ENCODE peak calls at places on chromosome 14, in ten cellular contexts. One of them, this sample, is unnamed.

GRCh38 chr14:38662781-38663180 is 406.9 kb upstream of the CLEC14A start:
- DNase-seq in cardiac fibroblast: no peak
- DNase-seq in CD4-positive, alpha-beta T cell: no peak
- DNase-seq in thyroid gland: no peak
- DNase-seq in B cell: no peak
- DNase-seq in GM13976: no peak
- DNase-seq in thoracic aorta: no peak
- DNase-seq in dorsolateral prefrontal cortex: no peak
- DNase-seq in psoas muscle: no peak
- DNase-seq in fibroblast of pulmonary artery: no peak
- DNase-seq in this sample: no peak

GRCh38 chr14:89466460-89466859 is 49.4 kb upstream of the FOXN3 start:
- DNase-seq in thyroid gland: no peak
- DNase-seq in cardiac fibroblast: no peak
- DNase-seq in fibroblast of pulmonary artery: no peak
- DNase-seq in dorsolateral prefrontal cortex: peak; percentile 29
- DNase-seq in B cell: no peak
- DNase-seq in psoas muscle: no peak
- DNase-seq in CD4-positive, alpha-beta T cell: no peak
- DNase-seq in thoracic aorta: no peak
- DNase-seq in GM13976: peak; percentile 42
- DNase-seq in this sample: peak; percentile 30

GRCh38 chr14:65422093-65422834 is 9.7 kb downstream of the FUT8 start:
- DNase-seq in CD4-positive, alpha-beta T cell: no peak
- DNase-seq in cardiac fibroblast: no peak
- DNase-seq in GM13976: no peak
- DNase-seq in thoracic aorta: no peak
- DNase-seq in fibroblast of pulmonary artery: no peak
- DNase-seq in thyroid gland: no peak
- DNase-seq in B cell: no peak
- DNase-seq in dorsolateral prefrontal cortex: no peak
- DNase-seq in psoas muscle: no peak
- DNase-seq in this sample: no peak

GRCh38 chr14:51242545-51243490 is 2.8 kb downstream of the TMX1 start:
- DNase-seq in dorsolateral prefrontal cortex: no peak
- DNase-seq in psoas muscle: no peak
- DNase-seq in GM13976: no peak
- DNase-seq in cardiac fibroblast: no peak
- DNase-seq in B cell: no peak
- DNase-seq in fibroblast of pulmonary artery: no peak
- DNase-seq in thoracic aorta: no peak
- DNase-seq in CD4-positive, alpha-beta T cell: no peak
- DNase-seq in thyroid gland: no peak
- DNase-seq in this sample: no peak

GRCh38 chr14:33528655-33529054 is 422.2 kb downstream of the EGLN3 start:
- DNase-seq in GM13976: no peak
- DNase-seq in thyroid gland: no peak
- DNase-seq in cardiac fibroblast: no peak
- DNase-seq in dorsolateral prefrontal cortex: no peak
- DNase-seq in thoracic aorta: no peak
- DNase-seq in fibroblast of pulmonary artery: no peak
- DNase-seq in B cell: no peak
- DNase-seq in psoas muscle: no peak
- DNase-seq in CD4-positive, alpha-beta T cell: no peak
- DNase-seq in this sample: no peak

GRCh38 chr14:29548948-29549370 is 378.7 kb downstream of the PRKD1 start:
- DNase-seq in B cell: peak; percentile 9
- DNase-seq in thyroid gland: no peak
- DNase-seq in cardiac fibroblast: peak; percentile 88
- DNase-seq in thoracic aorta: no peak
- DNase-seq in dorsolateral prefrontal cortex: no peak
- DNase-seq in GM13976: peak; percentile 40
- DNase-seq in psoas muscle: no peak
- DNase-seq in CD4-positive, alpha-beta T cell: no peak
- DNase-seq in fibroblast of pulmonary artery: peak; percentile 84
- DNase-seq in this sample: peak; percentile 27

GRCh38 chr14:52824479-52824878 is 33.1 kb upstream of the GNPNAT1 start:
- DNase-seq in fibroblast of pulmonary artery: no peak
- DNase-seq in dorsolateral prefrontal cortex: no peak
- DNase-seq in psoas muscle: no peak
- DNase-seq in B cell: no peak
- DNase-seq in CD4-positive, alpha-beta T cell: no peak
- DNase-seq in cardiac fibroblast: peak; percentile 57
- DNase-seq in GM13976: no peak
- DNase-seq in thyroid gland: no peak
- DNase-seq in thoracic aorta: no peak
- DNase-seq in this sample: no peak

GRCh38 chr14:93954900-93955891 is 21.2 kb downstream of the ASB2 start:
- DNase-seq in fibroblast of pulmonary artery: no peak
- DNase-seq in psoas muscle: no peak
- DNase-seq in cardiac fibroblast: no peak
- DNase-seq in dorsolateral prefrontal cortex: no peak
- DNase-seq in CD4-positive, alpha-beta T cell: peak; percentile 32
- DNase-seq in thyroid gland: no peak
- DNase-seq in thoracic aorta: no peak
- DNase-seq in GM13976: peak; percentile 77
- DNase-seq in B cell: peak; percentile 78
- DNase-seq in this sample: peak; percentile 73

GRCh38 chr14:68373847-68374582 is 418.9 kb downstream of the ZFP36L1 start:
- DNase-seq in thyroid gland: no peak
- DNase-seq in GM13976: no peak
- DNase-seq in dorsolateral prefrontal cortex: no peak
- DNase-seq in CD4-positive, alpha-beta T cell: no peak
- DNase-seq in psoas muscle: no peak
- DNase-seq in fibroblast of pulmonary artery: no peak
- DNase-seq in B cell: no peak
- DNase-seq in cardiac fibroblast: no peak
- DNase-seq in thoracic aorta: no peak
- DNase-seq in this sample: no peak

GRCh38 chr14:68376067-68376810 is 416.6 kb downstream of the ZFP36L1 start:
- DNase-seq in thyroid gland: no peak
- DNase-seq in psoas muscle: no peak
- DNase-seq in dorsolateral prefrontal cortex: no peak
- DNase-seq in CD4-positive, alpha-beta T cell: no peak
- DNase-seq in GM13976: no peak
- DNase-seq in fibroblast of pulmonary artery: no peak
- DNase-seq in cardiac fibroblast: no peak
- DNase-seq in B cell: no peak
- DNase-seq in thoracic aorta: no peak
- DNase-seq in this sample: no peak

GRCh38 chr14:68373124-68373646 is 419.7 kb downstream of the ZFP36L1 start:
- DNase-seq in psoas muscle: no peak
- DNase-seq in GM13976: no peak
- DNase-seq in CD4-positive, alpha-beta T cell: no peak
- DNase-seq in B cell: no peak
- DNase-seq in dorsolateral prefrontal cortex: no peak
- DNase-seq in thyroid gland: no peak
- DNase-seq in cardiac fibroblast: no peak
- DNase-seq in fibroblast of pulmonary artery: no peak
- DNase-seq in thoracic aorta: no peak
- DNase-seq in this sample: no peak

GRCh38 chr14:68375371-68375770 is 417.5 kb downstream of the ZFP36L1 start:
- DNase-seq in thoracic aorta: no peak
- DNase-seq in B cell: no peak
- DNase-seq in fibroblast of pulmonary artery: no peak
- DNase-seq in GM13976: no peak
- DNase-seq in thyroid gland: no peak
- DNase-seq in psoas muscle: no peak
- DNase-seq in cardiac fibroblast: no peak
- DNase-seq in CD4-positive, alpha-beta T cell: no peak
- DNase-seq in dorsolateral prefrontal cortex: no peak
- DNase-seq in this sample: no peak

DNA sequence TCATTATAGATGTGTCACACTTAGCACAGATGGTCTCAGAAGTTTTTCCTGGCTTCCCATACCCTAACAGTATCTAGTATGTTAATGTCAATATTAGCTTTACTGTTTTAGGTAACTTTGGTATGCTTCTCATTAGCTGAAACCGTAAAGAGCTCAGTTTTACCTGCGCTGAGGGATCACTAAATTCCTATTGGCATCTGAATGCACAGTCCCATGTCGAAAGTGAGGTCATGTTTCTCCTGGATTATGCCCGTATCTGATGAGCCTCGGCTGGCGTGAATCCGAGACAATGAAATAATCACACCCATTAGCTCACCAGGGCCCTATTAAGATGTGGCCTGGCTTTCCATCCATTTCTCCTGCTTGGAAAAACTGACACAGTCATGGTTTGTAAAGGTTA is 418.2 kb downstream of the ZFP36L1 start:
- DNase-seq in thyroid gland: no peak
- DNase-seq in fibroblast of pulmonary artery: no peak
- DNase-seq in GM13976: no peak
- DNase-seq in CD4-positive, alpha-beta T cell: no peak
- DNase-seq in cardiac fibroblast: no peak
- DNase-seq in psoas muscle: no peak
- DNase-seq in B cell: no peak
- DNase-seq in thoracic aorta: no peak
- DNase-seq in dorsolateral prefrontal cortex: no peak
- DNase-seq in this sample: no peak
- TF ChIP-seq CTCF in thyroid gland: no peak
- TF ChIP-seq CTCF in fibroblast of pulmonary artery: no peak
- TF ChIP-seq CTCF in GM13976: no peak
- TF ChIP-seq CTCF in CD4-positive, alpha-beta T cell: no peak
- TF ChIP-seq CTCF in cardiac fibroblast: no peak
- TF ChIP-seq CTCF in psoas muscle: no peak
- TF ChIP-seq CTCF in B cell: no peak
- TF ChIP-seq CTCF in thoracic aorta: no peak
- TF ChIP-seq CTCF in dorsolateral prefrontal cortex: no peak
- TF ChIP-seq CTCF in this sample: no peak

DNA sequence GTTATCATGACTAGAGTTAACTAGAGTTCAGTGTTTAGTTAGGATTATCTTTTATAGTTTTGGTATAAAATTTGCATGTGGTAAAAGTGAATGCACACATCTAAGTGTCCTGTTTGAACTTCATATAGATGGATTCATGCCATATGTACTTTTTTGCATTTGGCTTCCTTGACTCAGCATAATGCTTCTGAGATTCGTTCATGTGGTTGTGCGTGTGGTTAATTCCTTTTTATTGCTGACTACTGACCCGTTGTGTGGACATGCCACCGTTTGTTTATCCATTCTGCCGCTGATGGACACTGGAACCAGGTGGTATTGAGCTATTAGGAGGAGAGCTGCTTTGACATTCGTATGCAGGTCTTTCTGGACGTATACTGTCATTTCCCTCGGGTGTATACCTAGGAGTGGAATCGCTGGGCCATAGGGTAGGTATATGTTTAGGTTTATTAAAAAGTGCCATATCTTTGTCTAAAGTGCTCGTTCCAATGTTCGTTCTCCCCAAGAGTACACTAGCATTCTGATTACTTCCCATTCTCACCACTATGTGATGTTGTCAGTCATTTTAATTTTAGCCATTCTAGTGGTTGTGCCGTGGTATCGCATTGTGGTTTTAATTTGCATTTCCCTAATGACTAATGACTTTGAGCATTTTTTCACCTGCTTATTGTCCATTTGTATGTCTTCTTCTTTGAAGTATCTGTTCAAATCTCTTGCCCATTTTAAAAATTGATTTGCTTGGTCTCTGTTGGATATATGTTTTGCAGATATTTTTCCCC is 37.7 kb downstream of the RIN3 start:
- DNase-seq in thyroid gland: no peak
- DNase-seq in dorsolateral prefrontal cortex: no peak
- DNase-seq in thoracic aorta: no peak
- DNase-seq in CD4-positive, alpha-beta T cell: no peak
- DNase-seq in B cell: peak; percentile 49
- DNase-seq in GM13976: peak; percentile 76
- DNase-seq in cardiac fibroblast: no peak
- DNase-seq in psoas muscle: no peak
- DNase-seq in fibroblast of pulmonary artery: no peak
- DNase-seq in this sample: peak; percentile 66
- TF ChIP-seq CTCF in thyroid gland: no peak
- TF ChIP-seq CTCF in dorsolateral prefrontal cortex: no peak
- TF ChIP-seq CTCF in thoracic aorta: no peak
- TF ChIP-seq CTCF in CD4-positive, alpha-beta T cell: no peak
- TF ChIP-seq CTCF in B cell: peak; percentile 76
- TF ChIP-seq CTCF in GM13976: peak; percentile 29
- TF ChIP-seq CTCF in cardiac fibroblast: no peak
- TF ChIP-seq CTCF in psoas muscle: no peak
- TF ChIP-seq CTCF in fibroblast of pulmonary artery: no peak
- TF ChIP-seq CTCF in this sample: peak; percentile 26

DNA sequence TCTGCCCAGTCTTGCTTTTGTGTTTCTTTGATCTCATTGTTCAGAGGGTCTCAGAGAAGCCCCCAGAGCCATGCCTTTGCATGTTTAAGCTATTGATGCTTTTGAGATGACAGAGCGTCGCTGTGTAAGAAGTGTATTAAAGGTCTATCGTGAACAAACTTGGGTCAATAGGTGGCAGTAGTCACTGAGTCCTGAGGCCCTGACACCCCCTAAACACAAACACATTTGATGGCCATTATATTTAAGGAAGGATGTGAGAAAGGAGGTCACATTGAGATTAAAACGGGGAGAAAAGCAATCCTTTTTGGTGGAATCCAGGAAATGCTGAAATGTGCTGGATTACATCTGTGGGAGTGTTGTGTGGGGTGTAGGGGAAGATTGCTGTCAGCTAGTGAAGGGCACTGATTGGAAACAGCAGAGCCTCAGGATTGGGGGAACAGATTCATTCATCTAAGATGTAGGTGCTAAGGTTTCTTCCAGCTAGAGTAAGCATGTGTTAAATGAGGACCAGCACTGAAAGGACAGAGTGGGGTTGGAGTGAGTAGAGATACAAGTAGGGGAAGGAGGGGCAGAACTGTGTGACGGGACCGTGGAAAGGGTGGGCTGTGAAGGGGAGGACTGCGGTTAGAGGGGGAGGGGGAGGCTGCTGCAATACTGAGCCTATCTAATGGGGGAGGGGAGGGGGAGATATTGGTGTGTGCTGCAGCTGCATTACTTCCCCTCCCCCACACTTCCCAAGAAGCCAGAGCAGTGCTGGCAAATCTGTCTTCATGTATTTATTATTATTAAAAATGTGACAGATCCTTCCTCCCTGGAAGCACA is 12.7 kb downstream of the NGDN start:
- DNase-seq in CD4-positive, alpha-beta T cell: no peak
- DNase-seq in dorsolateral prefrontal cortex: no peak
- DNase-seq in GM13976: no peak
- DNase-seq in B cell: no peak
- DNase-seq in thoracic aorta: no peak
- DNase-seq in thyroid gland: no peak
- DNase-seq in psoas muscle: no peak
- DNase-seq in cardiac fibroblast: no peak
- DNase-seq in fibroblast of pulmonary artery: no peak
- DNase-seq in this sample: no peak
- TF ChIP-seq CTCF in CD4-positive, alpha-beta T cell: no peak
- TF ChIP-seq CTCF in dorsolateral prefrontal cortex: peak; percentile 33
- TF ChIP-seq CTCF in GM13976: no peak
- TF ChIP-seq CTCF in B cell: no peak
- TF ChIP-seq CTCF in thoracic aorta: no peak
- TF ChIP-seq CTCF in thyroid gland: no peak
- TF ChIP-seq CTCF in psoas muscle: no peak
- TF ChIP-seq CTCF in cardiac fibroblast: no peak
- TF ChIP-seq CTCF in fibroblast of pulmonary artery: no peak
- TF ChIP-seq CTCF in this sample: no peak

GRCh38 chr14:62181591-62181990 is 419.4 kb downstream of the SNAPC1 start:
- DNase-seq in GM13976: no peak
- DNase-seq in CD4-positive, alpha-beta T cell: no peak
- DNase-seq in psoas muscle: no peak
- DNase-seq in cardiac fibroblast: no peak
- DNase-seq in B cell: no peak
- DNase-seq in fibroblast of pulmonary artery: no peak
- DNase-seq in dorsolateral prefrontal cortex: no peak
- DNase-seq in thyroid gland: no peak
- DNase-seq in thoracic aorta: no peak
- DNase-seq in this sample: no peak

GRCh38 chr14:62185078-62185477 is 422.9 kb downstream of the SNAPC1 start:
- DNase-seq in CD4-positive, alpha-beta T cell: no peak
- DNase-seq in cardiac fibroblast: peak; percentile 31
- DNase-seq in B cell: no peak
- DNase-seq in GM13976: no peak
- DNase-seq in fibroblast of pulmonary artery: peak; percentile 37
- DNase-seq in psoas muscle: no peak
- DNase-seq in thoracic aorta: no peak
- DNase-seq in thyroid gland: no peak
- DNase-seq in dorsolateral prefrontal cortex: no peak
- DNase-seq in this sample: no peak

GRCh38 chr14:62179367-62180018 is 417.3 kb downstream of the SNAPC1 start:
- DNase-seq in psoas muscle: no peak
- DNase-seq in cardiac fibroblast: peak; percentile 95
- DNase-seq in fibroblast of pulmonary artery: peak; percentile 94
- DNase-seq in CD4-positive, alpha-beta T cell: no peak
- DNase-seq in B cell: no peak
- DNase-seq in dorsolateral prefrontal cortex: peak; percentile 44
- DNase-seq in thoracic aorta: no peak
- DNase-seq in thyroid gland: peak; percentile 52
- DNase-seq in GM13976: peak; percentile 26
- DNase-seq in this sample: peak; percentile 31
- TF ChIP-seq CTCF in psoas muscle: peak; percentile 32
- TF ChIP-seq CTCF in cardiac fibroblast: peak; percentile 75
- TF ChIP-seq CTCF in fibroblast of pulmonary artery: peak; percentile 79
- TF ChIP-seq CTCF in CD4-positive, alpha-beta T cell: no peak
- TF ChIP-seq CTCF in B cell: peak; percentile 45
- TF ChIP-seq CTCF in dorsolateral prefrontal cortex: peak; percentile 60
- TF ChIP-seq CTCF in thoracic aorta: no peak
- TF ChIP-seq CTCF in thyroid gland: peak; percentile 66
- TF ChIP-seq CTCF in GM13976: peak; percentile 59
- TF ChIP-seq CTCF in this sample: peak; percentile 71